ENCODE peak calls at places on chromosomes 6 and 20, in five cellular contexts. A is psoas muscle, M is A549, R is OCI-LY7, Y is mucosa of descending colon. Q is an unnamed sample. For H3K9me3, the result is how much of the 10 kb centered on the place peaks cover.

GRCh38 chr6:13500264-13500663 is 12.9 kb upstream of the GFOD1 start:
- DNase-seq in A (no peak), M (no peak), R (no peak), Y (no peak), Q (no peak)

GRCh38 chr6:17859846-17860245 is 127.6 kb downstream of the KIF13A start:
- DNase-seq in A (no peak), M (no peak), R (no peak), Y (no peak), Q (no peak)

GRCh38 chr20:3436864-3437574 is 29.6 kb upstream of the DNAAF9 start:
- DNase-seq in A (no peak), M (no peak), R (no peak), Y (peak), Q (no peak)

GRCh38 chr6:149007846-149008245 is 261.0 kb downstream of the UST start:
- DNase-seq in A (no peak), M (no peak), R (no peak), Y (no peak), Q (no peak)

GRCh38 chr20:34753706-34754461 is 49.7 kb downstream of the TP53INP2 start:
- DNase-seq in A (no peak), M (no peak), R (no peak), Y (no peak), Q (no peak)

GRCh38 chr6:78583079-78583478 is 284.3 kb upstream of the IRAK1BP1 start:
- DNase-seq in A (no peak), M (no peak), R (no peak), Y (no peak), Q (no peak)

GRCh38 chr6:50815436-50816114 is 3.1 kb upstream of the TFAP2B start:
- DNase-seq in A (no peak), M (no peak), R (peak), Y (no peak), Q (no peak)

GRCh38 chr20:38225240-38225899 is 35.2 kb downstream of the KIAA1755 start:
- DNase-seq in A (no peak), M (no peak), R (no peak), Y (no peak), Q (no peak)

GRCh38 chr20:13851279-13851678 is 66.5 kb downstream of the NDUFAF5 start:
- DNase-seq in A (no peak), M (no peak), R (no peak), Y (no peak), Q (no peak)

GRCh38 chr6:100202417-100203194 is 208.6 kb upstream of the MCHR2 start:
- DNase-seq in A (peak), M (peak), R (no peak), Y (no peak), Q (peak)

GRCh38 chr20:47493175-47493953 is 8.3 kb upstream of the NCOA3 start:
- DNase-seq in A (peak), M (peak), R (peak), Y (peak), Q (peak)

GRCh38 chr20:56865055-56865454 is 235.9 kb downstream of the TFAP2C start:
- DNase-seq in A (no peak), M (no peak), R (no peak), Y (no peak), Q (no peak)

GRCh38 chr6:26536571-26537159 is 1.5 kb upstream of the HMGN4 start:
- DNase-seq in A (no peak), M (peak), R (peak), Y (peak), Q (no peak)

GRCh38 chr6:108621117-108621516 is 60.4 kb downstream of the FOXO3 start:
- DNase-seq in A (peak), M (no peak), R (no peak), Y (no peak), Q (peak)

GRCh38 chr6:47581591-47581990 is 104.0 kb downstream of the CD2AP start:
- DNase-seq in A (no peak), M (no peak), R (peak), Y (no peak), Q (no peak)

GRCh38 chr6:47573109-47573508 is 95.5 kb downstream of the CD2AP start:
- DNase-seq in A (no peak), M (no peak), R (no peak), Y (no peak), Q (no peak)

GRCh38 chr6:47574789-47575188 is 97.2 kb downstream of the CD2AP start:
- DNase-seq in A (no peak), M (no peak), R (no peak), Y (no peak), Q (no peak)

GRCh38 chr6:47579040-47579439 is 101.5 kb downstream of the CD2AP start:
- DNase-seq in A (no peak), M (no peak), R (no peak), Y (no peak), Q (no peak)
- H3K9me3 ChIP-seq in A (under half), M (under half), R (under half), Y (under half), Q (under half)

GRCh38 chr20:22577515-22578220 is 6.7 kb downstream of the FOXA2 start:
- DNase-seq in A (no peak), M (no peak), R (no peak), Y (peak), Q (no peak)
- H3K9me3 ChIP-seq in A (under half), M (under half), R (under half), Y (under half), Q (under half)

GRCh38 chr6:28264834-28265401 is 2.0 kb upstream of the ZSCAN26 start:
- DNase-seq in A (no peak), M (no peak), R (no peak), Y (no peak), Q (no peak)
- H3K9me3 ChIP-seq in A (under half), M (under half), R (under half), Y (under half), Q (under half)

DNA sequence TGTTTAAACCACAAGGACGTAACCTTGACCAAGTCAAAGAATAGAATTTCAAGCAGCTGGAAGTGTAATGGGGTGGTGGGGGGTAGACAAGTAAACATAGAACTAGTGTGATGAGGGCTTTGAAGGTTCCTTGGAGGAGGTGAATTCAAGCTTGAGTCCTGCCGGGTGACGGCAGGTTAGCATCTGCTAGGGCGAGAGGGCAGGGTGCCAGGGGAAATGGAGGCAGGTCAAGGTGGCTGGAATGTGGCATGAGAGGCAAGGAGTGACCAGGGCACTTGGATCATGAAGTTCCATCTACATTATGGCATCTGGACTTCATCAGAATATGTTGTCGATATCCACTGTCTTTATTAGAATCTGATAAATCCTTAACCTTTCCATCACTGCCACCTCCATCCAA is 207.5 kb upstream of the SLC35B3 start:
- DNase-seq in A (no peak), M (no peak), R (no peak), Y (no peak), Q (no peak)
- H3K9me3 ChIP-seq in A (under half), M (under half), R (under half), Y (under half), Q (under half)

DNA sequence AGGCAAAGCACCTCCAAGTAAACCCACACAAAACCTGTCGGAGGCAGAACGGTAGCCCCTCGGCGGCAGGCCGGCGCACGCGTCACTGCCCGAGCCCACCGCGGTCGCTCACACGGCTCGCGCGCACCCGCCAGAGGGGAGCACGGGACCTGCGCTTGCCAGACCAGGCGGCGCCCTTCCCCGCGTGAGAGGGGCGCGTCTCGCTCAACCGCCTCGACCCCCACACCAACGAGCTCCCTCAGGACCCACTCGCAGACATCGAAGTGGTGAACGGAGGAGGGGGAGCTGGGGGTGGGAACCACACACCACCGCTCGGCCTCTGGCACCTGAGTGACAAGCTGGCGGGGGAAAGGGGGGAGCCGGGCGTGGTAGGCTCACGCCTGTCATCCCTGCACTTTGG is 1513.4 kb upstream of the DEFB115 start:
- DNase-seq in A (no peak), M (no peak), R (no peak), Y (no peak), Q (no peak)
- H3K9me3 ChIP-seq in A (under half), M (under half), R (under half), Y (half or more), Q (under half)

GRCh38 chr6:22770042-22770441 is 200.7 kb downstream of the HDGFL1 start:
- DNase-seq in A (no peak), M (no peak), R (no peak), Y (no peak), Q (no peak)
- H3K9me3 ChIP-seq in A (under half), M (under half), R (under half), Y (under half), Q (under half)

DNA sequence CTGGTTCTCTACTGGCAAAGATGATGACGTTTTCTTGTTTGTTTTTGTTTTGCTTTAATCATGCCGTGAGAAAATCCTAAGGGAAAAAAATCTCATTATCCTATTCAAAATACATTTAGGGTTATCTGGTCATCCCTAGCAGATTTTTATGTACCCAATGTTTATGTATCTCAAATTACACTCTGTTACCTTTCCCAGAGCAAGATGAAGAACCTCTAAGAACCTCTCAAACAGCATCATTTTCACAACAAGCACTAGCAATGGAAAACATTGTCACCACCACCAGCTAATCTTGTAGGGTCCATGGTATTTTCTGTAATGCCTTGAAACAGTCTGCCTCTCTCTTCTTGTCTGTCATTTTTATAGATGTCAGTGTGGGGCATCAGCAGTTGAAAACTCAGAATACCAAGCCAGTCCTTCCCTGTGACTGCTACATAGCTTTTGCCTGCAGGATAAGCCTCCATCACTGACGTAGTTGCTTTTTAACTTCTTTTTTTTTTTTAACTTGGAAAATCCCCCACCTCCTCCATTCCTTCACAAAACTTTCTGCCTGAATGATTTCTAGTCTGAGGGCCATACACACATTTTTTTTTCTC is 2.4 kb upstream of the SNAP25 start:
- DNase-seq in A (no peak), M (no peak), R (no peak), Y (no peak), Q (no peak)
- H3K9me3 ChIP-seq in A (under half), M (under half), R (under half), Y (under half), Q (under half)

DNA sequence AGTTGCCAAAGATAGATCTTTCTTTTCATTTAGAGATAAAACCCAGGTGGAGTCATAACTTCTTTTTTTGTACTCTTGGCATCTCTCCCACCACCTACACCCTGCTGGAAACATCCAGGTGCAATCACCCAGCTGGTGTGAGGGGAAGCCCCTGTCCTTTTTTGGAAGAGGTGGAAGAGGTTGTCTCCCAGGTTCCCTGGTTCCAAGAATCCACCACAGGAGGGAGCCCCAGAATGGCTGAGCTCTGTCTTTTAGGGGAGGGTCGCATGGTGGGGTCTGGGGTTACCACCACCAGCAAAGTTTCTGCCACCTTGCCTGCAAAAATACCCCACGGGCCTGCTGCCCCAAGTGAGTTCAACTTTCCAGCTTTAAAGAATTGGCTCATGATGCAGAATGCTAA is 10.8 kb downstream of the SMOC2 start:
- DNase-seq in A (no peak), M (no peak), R (no peak), Y (no peak), Q (peak)
- H3K9me3 ChIP-seq in A (under half), M (under half), R (under half), Y (under half), Q (under half)

GRCh38 chr20:31476313-31476623 is 1.2 kb downstream of the REM1 start:
- DNase-seq in A (no peak), M (no peak), R (no peak), Y (no peak), Q (no peak)
- H3K9me3 ChIP-seq in A (under half), M (under half), R (under half), Y (under half), Q (under half)

DNA sequence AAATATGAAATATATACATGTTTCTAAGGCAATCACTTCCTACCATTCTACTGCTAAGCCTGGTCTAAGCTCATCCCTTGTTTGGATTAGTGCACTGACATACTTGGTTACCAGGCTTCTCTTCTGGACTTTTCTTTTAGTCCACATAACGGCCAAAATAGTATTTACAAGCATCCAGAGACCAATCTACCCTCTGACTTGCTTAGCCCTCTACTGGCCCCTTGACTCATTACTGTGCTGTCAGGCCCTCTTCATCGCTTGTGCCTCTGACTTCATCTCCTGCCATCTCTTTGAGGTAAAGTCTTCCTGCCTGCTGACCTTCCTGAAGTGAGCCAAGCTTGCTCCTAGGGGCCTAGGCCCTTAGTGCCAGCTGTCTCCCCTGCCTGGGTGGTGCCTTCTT is 35.1 kb downstream of the TULP4 start:
- DNase-seq in A (no peak), M (no peak), R (no peak), Y (no peak), Q (no peak)
- H3K9me3 ChIP-seq in A (under half), M (under half), R (under half), Y (under half), Q (under half)

Q was measured in right cardiac atrium.